ENCODE peak calls at places on chromosomes 11 and 22, in nine cellular contexts. One of them, this sample, is unnamed.

GRCh38 chr11:28910926-28911325 is 802.7 kb downstream of the METTL15 start:
- DNase-seq in progenitor cell of endocrine pancreas: no peak
- DNase-seq in IMR-90: peak; percentile 44
- DNase-seq in T-helper 1 cell: no peak
- DNase-seq in effector CD8-positive, alpha-beta T cell: no peak
- DNase-seq in posterior cingulate gyrus: no peak
- DNase-seq in memory B cell: no peak
- DNase-seq in neuronal stem cell: no peak
- DNase-seq in endodermal cell: no peak
- DNase-seq in this sample: no peak

GRCh38 chr11:65491614-65492386 is 7.0 kb upstream of the MALAT1 start:
- DNase-seq in progenitor cell of endocrine pancreas: no peak
- DNase-seq in IMR-90: peak; percentile 98
- DNase-seq in T-helper 1 cell: no peak
- DNase-seq in effector CD8-positive, alpha-beta T cell: no peak
- DNase-seq in posterior cingulate gyrus: peak; percentile 76
- DNase-seq in memory B cell: no peak
- DNase-seq in neuronal stem cell: no peak
- DNase-seq in endodermal cell: peak; percentile 93
- DNase-seq in this sample: no peak

GRCh38 chr11:47269829-47270305 is at the start of gene MADD:
- DNase-seq in progenitor cell of endocrine pancreas: peak; percentile 76
- DNase-seq in IMR-90: peak; percentile 78
- DNase-seq in T-helper 1 cell: peak; percentile 86
- DNase-seq in effector CD8-positive, alpha-beta T cell: peak; percentile 83
- DNase-seq in posterior cingulate gyrus: peak; percentile 85
- DNase-seq in memory B cell: peak; percentile 92
- DNase-seq in neuronal stem cell: peak; percentile 86
- DNase-seq in endodermal cell: peak; percentile 88
- DNase-seq in this sample: peak; percentile 92

GRCh38 chr11:79437274-79437980 is 3.4 kb downstream of the TENM4 start:
- DNase-seq in progenitor cell of endocrine pancreas: peak; percentile 63
- DNase-seq in IMR-90: peak; percentile 57
- DNase-seq in T-helper 1 cell: no peak
- DNase-seq in effector CD8-positive, alpha-beta T cell: no peak
- DNase-seq in posterior cingulate gyrus: peak; percentile 21
- DNase-seq in memory B cell: no peak
- DNase-seq in neuronal stem cell: peak; percentile 69
- DNase-seq in endodermal cell: peak; percentile 94
- DNase-seq in this sample: no peak

GRCh38 chr22:36164621-36165020 is 4.1 kb upstream of the APOL3 start:
- DNase-seq in progenitor cell of endocrine pancreas: no peak
- DNase-seq in IMR-90: no peak
- DNase-seq in T-helper 1 cell: no peak
- DNase-seq in effector CD8-positive, alpha-beta T cell: no peak
- DNase-seq in posterior cingulate gyrus: no peak
- DNase-seq in memory B cell: no peak
- DNase-seq in neuronal stem cell: no peak
- DNase-seq in endodermal cell: no peak
- DNase-seq in this sample: no peak

GRCh38 chr22:49811014-49811791 is 16.5 kb downstream of the BRD1 start:
- DNase-seq in progenitor cell of endocrine pancreas: no peak
- DNase-seq in IMR-90: no peak
- DNase-seq in T-helper 1 cell: no peak
- DNase-seq in effector CD8-positive, alpha-beta T cell: no peak
- DNase-seq in posterior cingulate gyrus: no peak
- DNase-seq in memory B cell: no peak
- DNase-seq in neuronal stem cell: no peak
- DNase-seq in endodermal cell: no peak
- DNase-seq in this sample: no peak

GRCh38 chr11:104198576-104198975 is 34.6 kb upstream of the PDGFD start:
- DNase-seq in progenitor cell of endocrine pancreas: no peak
- DNase-seq in IMR-90: no peak
- DNase-seq in T-helper 1 cell: no peak
- DNase-seq in effector CD8-positive, alpha-beta T cell: no peak
- DNase-seq in posterior cingulate gyrus: no peak
- DNase-seq in memory B cell: no peak
- DNase-seq in neuronal stem cell: no peak
- DNase-seq in endodermal cell: no peak
- DNase-seq in this sample: no peak

GRCh38 chr22:29715240-29715639 is 4.6 kb upstream of the CABP7 start:
- DNase-seq in progenitor cell of endocrine pancreas: no peak
- DNase-seq in IMR-90: no peak
- DNase-seq in T-helper 1 cell: no peak
- DNase-seq in effector CD8-positive, alpha-beta T cell: no peak
- DNase-seq in posterior cingulate gyrus: no peak
- DNase-seq in memory B cell: no peak
- DNase-seq in neuronal stem cell: no peak
- DNase-seq in endodermal cell: no peak
- DNase-seq in this sample: no peak

GRCh38 chr11:132008226-132008625 is 637.8 kb downstream of the NTM start:
- DNase-seq in progenitor cell of endocrine pancreas: no peak
- DNase-seq in IMR-90: no peak
- DNase-seq in T-helper 1 cell: no peak
- DNase-seq in effector CD8-positive, alpha-beta T cell: no peak
- DNase-seq in posterior cingulate gyrus: no peak
- DNase-seq in memory B cell: no peak
- DNase-seq in neuronal stem cell: no peak
- DNase-seq in endodermal cell: no peak
- DNase-seq in this sample: no peak

GRCh38 chr22:30210235-30210831 is 36.2 kb downstream of the LIF start:
- DNase-seq in progenitor cell of endocrine pancreas: no peak
- DNase-seq in IMR-90: peak; percentile 80
- DNase-seq in T-helper 1 cell: no peak
- DNase-seq in effector CD8-positive, alpha-beta T cell: no peak
- DNase-seq in posterior cingulate gyrus: peak; percentile 56
- DNase-seq in memory B cell: no peak
- DNase-seq in neuronal stem cell: no peak
- DNase-seq in endodermal cell: peak; percentile 63
- DNase-seq in this sample: no peak

GRCh38 chr11:74011360-74012071 is 2.6 kb upstream of the UCP3 start:
- DNase-seq in progenitor cell of endocrine pancreas: no peak
- DNase-seq in IMR-90: peak; percentile 38
- DNase-seq in T-helper 1 cell: no peak
- DNase-seq in effector CD8-positive, alpha-beta T cell: no peak
- DNase-seq in posterior cingulate gyrus: no peak
- DNase-seq in memory B cell: peak; percentile 73
- DNase-seq in neuronal stem cell: no peak
- DNase-seq in endodermal cell: no peak
- DNase-seq in this sample: no peak

GRCh38 chr22:37521236-37521739 is 2.1 kb upstream of the CARD10 start:
- DNase-seq in progenitor cell of endocrine pancreas: no peak
- DNase-seq in IMR-90: no peak
- DNase-seq in T-helper 1 cell: no peak
- DNase-seq in effector CD8-positive, alpha-beta T cell: no peak
- DNase-seq in posterior cingulate gyrus: no peak
- DNase-seq in memory B cell: no peak
- DNase-seq in neuronal stem cell: no peak
- DNase-seq in endodermal cell: no peak
- DNase-seq in this sample: no peak

GRCh38 chr11:124315052-124315451 is 1.3 kb upstream of the OR8D1 start:
- DNase-seq in progenitor cell of endocrine pancreas: no peak
- DNase-seq in IMR-90: peak; percentile 80
- DNase-seq in T-helper 1 cell: no peak
- DNase-seq in effector CD8-positive, alpha-beta T cell: no peak
- DNase-seq in posterior cingulate gyrus: no peak
- DNase-seq in memory B cell: no peak
- DNase-seq in neuronal stem cell: no peak
- DNase-seq in endodermal cell: no peak
- DNase-seq in this sample: no peak

GRCh38 chr22:19178065-19178658 is 374 bp downstream of the SLC25A1 start:
- DNase-seq in progenitor cell of endocrine pancreas: peak; percentile 48
- DNase-seq in IMR-90: peak; percentile 11
- DNase-seq in T-helper 1 cell: peak; percentile 52
- DNase-seq in effector CD8-positive, alpha-beta T cell: peak; percentile 48
- DNase-seq in posterior cingulate gyrus: no peak
- DNase-seq in memory B cell: peak; percentile 23
- DNase-seq in neuronal stem cell: peak; percentile 55
- DNase-seq in endodermal cell: peak; percentile 81
- DNase-seq in this sample: peak; percentile 57

GRCh38 chr11:63889344-63889743 is 27.6 kb downstream of the RCOR2 start:
- DNase-seq in progenitor cell of endocrine pancreas: no peak
- DNase-seq in IMR-90: no peak
- DNase-seq in T-helper 1 cell: no peak
- DNase-seq in effector CD8-positive, alpha-beta T cell: no peak
- DNase-seq in posterior cingulate gyrus: no peak
- DNase-seq in memory B cell: no peak
- DNase-seq in neuronal stem cell: no peak
- DNase-seq in endodermal cell: no peak
- DNase-seq in this sample: no peak

GRCh38 chr11:113615098-113615497 is 91.0 kb downstream of the TMPRSS5 start:
- DNase-seq in progenitor cell of endocrine pancreas: no peak
- DNase-seq in IMR-90: no peak
- DNase-seq in T-helper 1 cell: no peak
- DNase-seq in effector CD8-positive, alpha-beta T cell: no peak
- DNase-seq in posterior cingulate gyrus: no peak
- DNase-seq in memory B cell: no peak
- DNase-seq in neuronal stem cell: no peak
- DNase-seq in endodermal cell: peak; percentile 80
- DNase-seq in this sample: no peak

GRCh38 chr11:114472661-114473060 is 33.4 kb downstream of the REXO2 start:
- DNase-seq in progenitor cell of endocrine pancreas: no peak
- DNase-seq in IMR-90: no peak
- DNase-seq in T-helper 1 cell: no peak
- DNase-seq in effector CD8-positive, alpha-beta T cell: no peak
- DNase-seq in posterior cingulate gyrus: no peak
- DNase-seq in memory B cell: no peak
- DNase-seq in neuronal stem cell: no peak
- DNase-seq in endodermal cell: no peak
- DNase-seq in this sample: no peak

GRCh38 chr11:36313750-36314500 is 17.8 kb downstream of the PRR5L start:
- DNase-seq in progenitor cell of endocrine pancreas: no peak
- DNase-seq in IMR-90: no peak
- DNase-seq in T-helper 1 cell: no peak
- DNase-seq in effector CD8-positive, alpha-beta T cell: no peak
- DNase-seq in posterior cingulate gyrus: no peak
- DNase-seq in memory B cell: no peak
- DNase-seq in neuronal stem cell: no peak
- DNase-seq in endodermal cell: no peak
- DNase-seq in this sample: no peak

GRCh38 chr11:34270711-34271110 is 87.1 kb downstream of the ABTB2 start:
- DNase-seq in progenitor cell of endocrine pancreas: no peak
- DNase-seq in IMR-90: no peak
- DNase-seq in T-helper 1 cell: no peak
- DNase-seq in effector CD8-positive, alpha-beta T cell: no peak
- DNase-seq in posterior cingulate gyrus: no peak
- DNase-seq in memory B cell: no peak
- DNase-seq in neuronal stem cell: no peak
- DNase-seq in endodermal cell: no peak
- DNase-seq in this sample: no peak

GRCh38 chr11:105153392-105153791 is 13.8 kb upstream of the CARD18 start:
- DNase-seq in progenitor cell of endocrine pancreas: no peak
- DNase-seq in IMR-90: no peak
- DNase-seq in T-helper 1 cell: no peak
- DNase-seq in effector CD8-positive, alpha-beta T cell: no peak
- DNase-seq in posterior cingulate gyrus: no peak
- DNase-seq in memory B cell: no peak
- DNase-seq in neuronal stem cell: no peak
- DNase-seq in endodermal cell: no peak
- DNase-seq in this sample: no peak